ENCODE peak calls at places on chromosomes 12 and 14, in eight cellular contexts. One of them, this sample, is unnamed.

GRCh38 chr12:125220404-125221273 is 155.4 kb downstream of the AACS start:
- DNase-seq in ACHN: no peak
- DNase-seq in H54: no peak
- DNase-seq in A549: no peak
- DNase-seq in nucleus accumbens: peak
- DNase-seq in NCI-H1105: peak
- DNase-seq in H9: no peak
- DNase-seq in heart left ventricle: no peak
- DNase-seq in this sample: no peak

GRCh38 chr12:114799574-114800487 is 115.9 kb upstream of the TBX3 start:
- DNase-seq in ACHN: no peak
- DNase-seq in H54: peak
- DNase-seq in A549: no peak
- DNase-seq in nucleus accumbens: no peak
- DNase-seq in NCI-H1105: no peak
- DNase-seq in H9: peak
- DNase-seq in heart left ventricle: peak
- DNase-seq in this sample: no peak

GRCh38 chr14:99821519-99822165 is 28.4 kb downstream of the EML1 start:
- DNase-seq in ACHN: peak
- DNase-seq in H54: peak
- DNase-seq in A549: no peak
- DNase-seq in nucleus accumbens: no peak
- DNase-seq in NCI-H1105: no peak
- DNase-seq in H9: peak
- DNase-seq in heart left ventricle: no peak
- DNase-seq in this sample: peak

GRCh38 chr12:67797316-67797741 is 148.8 kb downstream of the DYRK2 start:
- DNase-seq in ACHN: no peak
- DNase-seq in H54: no peak
- DNase-seq in A549: no peak
- DNase-seq in nucleus accumbens: no peak
- DNase-seq in NCI-H1105: no peak
- DNase-seq in H9: no peak
- DNase-seq in heart left ventricle: peak
- DNase-seq in this sample: no peak

GRCh38 chr12:5789469-5789968 is 155.5 kb downstream of the ANO2 start:
- DNase-seq in ACHN: no peak
- DNase-seq in H54: no peak
- DNase-seq in A549: no peak
- DNase-seq in nucleus accumbens: no peak
- DNase-seq in NCI-H1105: no peak
- DNase-seq in H9: no peak
- DNase-seq in heart left ventricle: no peak
- DNase-seq in this sample: no peak

GRCh38 chr12:7933255-7933726 is 2.7 kb downstream of the SLC2A3 start:
- DNase-seq in ACHN: peak
- DNase-seq in H54: peak
- DNase-seq in A549: peak
- DNase-seq in nucleus accumbens: peak
- DNase-seq in NCI-H1105: peak
- DNase-seq in H9: peak
- DNase-seq in heart left ventricle: peak
- DNase-seq in this sample: peak

GRCh38 chr12:46556820-46557524 is 184.4 kb upstream of the SLC38A2 start:
- DNase-seq in ACHN: peak
- DNase-seq in H54: no peak
- DNase-seq in A549: peak
- DNase-seq in nucleus accumbens: no peak
- DNase-seq in NCI-H1105: no peak
- DNase-seq in H9: no peak
- DNase-seq in heart left ventricle: no peak
- DNase-seq in this sample: no peak

GRCh38 chr12:109947511-109947910 is 47.4 kb downstream of the TCHP start:
- DNase-seq in ACHN: no peak
- DNase-seq in H54: no peak
- DNase-seq in A549: no peak
- DNase-seq in nucleus accumbens: no peak
- DNase-seq in NCI-H1105: no peak
- DNase-seq in H9: no peak
- DNase-seq in heart left ventricle: no peak
- DNase-seq in this sample: no peak

GRCh38 chr12:64900540-64900939 is 76.1 kb downstream of the TBC1D30 start:
- DNase-seq in ACHN: no peak
- DNase-seq in H54: no peak
- DNase-seq in A549: no peak
- DNase-seq in nucleus accumbens: no peak
- DNase-seq in NCI-H1105: no peak
- DNase-seq in H9: no peak
- DNase-seq in heart left ventricle: no peak
- DNase-seq in this sample: no peak

GRCh38 chr14:59918824-59919581 is 941 bp upstream of the LRRC9 start:
- DNase-seq in ACHN: peak
- DNase-seq in H54: peak
- DNase-seq in A549: peak
- DNase-seq in nucleus accumbens: peak
- DNase-seq in NCI-H1105: peak
- DNase-seq in H9: no peak
- DNase-seq in heart left ventricle: peak
- DNase-seq in this sample: no peak

GRCh38 chr14:61202124-61202523 is 79.0 kb downstream of the TMEM30B start:
- DNase-seq in ACHN: no peak
- DNase-seq in H54: no peak
- DNase-seq in A549: no peak
- DNase-seq in nucleus accumbens: no peak
- DNase-seq in NCI-H1105: no peak
- DNase-seq in H9: no peak
- DNase-seq in heart left ventricle: no peak
- DNase-seq in this sample: no peak

GRCh38 chr12:15152456-15152855 is 68.8 kb downstream of the RERG start:
- DNase-seq in ACHN: peak
- DNase-seq in H54: no peak
- DNase-seq in A549: no peak
- DNase-seq in nucleus accumbens: no peak
- DNase-seq in NCI-H1105: no peak
- DNase-seq in H9: no peak
- DNase-seq in heart left ventricle: no peak
- DNase-seq in this sample: peak

GRCh38 chr12:102539651-102540553 is 59.5 kb upstream of the IGF1 start:
- DNase-seq in ACHN: peak
- DNase-seq in H54: peak
- DNase-seq in A549: peak
- DNase-seq in nucleus accumbens: no peak
- DNase-seq in NCI-H1105: no peak
- DNase-seq in H9: no peak
- DNase-seq in heart left ventricle: no peak
- DNase-seq in this sample: no peak

GRCh38 chr12:12835378-12836145 is 22.4 kb downstream of the DDX47 start:
- DNase-seq in ACHN: peak
- DNase-seq in H54: peak
- DNase-seq in A549: peak
- DNase-seq in nucleus accumbens: no peak
- DNase-seq in NCI-H1105: no peak
- DNase-seq in H9: no peak
- DNase-seq in heart left ventricle: no peak
- DNase-seq in this sample: no peak

GRCh38 chr14:59262717-59263469 is 74.4 kb downstream of the DAAM1 start:
- DNase-seq in ACHN: no peak
- DNase-seq in H54: no peak
- DNase-seq in A549: no peak
- DNase-seq in nucleus accumbens: no peak
- DNase-seq in NCI-H1105: no peak
- DNase-seq in H9: no peak
- DNase-seq in heart left ventricle: no peak
- DNase-seq in this sample: no peak

GRCh38 chr12:31491819-31492598 is 98.9 kb downstream of the DENND5B start:
- DNase-seq in ACHN: peak
- DNase-seq in H54: peak
- DNase-seq in A549: peak
- DNase-seq in nucleus accumbens: no peak
- DNase-seq in NCI-H1105: no peak
- DNase-seq in H9: no peak
- DNase-seq in heart left ventricle: no peak
- DNase-seq in this sample: peak

GRCh38 chr12:113796852-113797534 is 169.1 kb downstream of the RBM19 start:
- DNase-seq in ACHN: no peak
- DNase-seq in H54: no peak
- DNase-seq in A549: no peak
- DNase-seq in nucleus accumbens: no peak
- DNase-seq in NCI-H1105: no peak
- DNase-seq in H9: no peak
- DNase-seq in heart left ventricle: no peak
- DNase-seq in this sample: no peak

GRCh38 chr14:101186544-101186943 is 283.0 kb upstream of the RTL1 start:
- DNase-seq in ACHN: no peak
- DNase-seq in H54: no peak
- DNase-seq in A549: no peak
- DNase-seq in nucleus accumbens: no peak
- DNase-seq in NCI-H1105: no peak
- DNase-seq in H9: no peak
- DNase-seq in heart left ventricle: no peak
- DNase-seq in this sample: peak

GRCh38 chr14:106024983-106025604 is 498.7 kb downstream of the TMEM121 start:
- DNase-seq in ACHN: no peak
- DNase-seq in H54: no peak
- DNase-seq in A549: no peak
- DNase-seq in nucleus accumbens: no peak
- DNase-seq in NCI-H1105: no peak
- DNase-seq in H9: no peak
- DNase-seq in heart left ventricle: no peak
- DNase-seq in this sample: no peak

GRCh38 chr14:61661471-61661988 is 33.8 kb upstream of the HIF1A start:
- DNase-seq in ACHN: no peak
- DNase-seq in H54: no peak
- DNase-seq in A549: no peak
- DNase-seq in nucleus accumbens: no peak
- DNase-seq in NCI-H1105: no peak
- DNase-seq in H9: no peak
- DNase-seq in heart left ventricle: no peak
- DNase-seq in this sample: no peak

GRCh38 chr14:105952826-105953225 is 426.4 kb downstream of the TMEM121 start:
- DNase-seq in ACHN: no peak
- DNase-seq in H54: no peak
- DNase-seq in A549: no peak
- DNase-seq in nucleus accumbens: no peak
- DNase-seq in NCI-H1105: no peak
- DNase-seq in H9: no peak
- DNase-seq in heart left ventricle: no peak
- DNase-seq in this sample: no peak

GRCh38 chr14:104979758-104980591 is 1.8 kb upstream of the AHNAK2 start:
- DNase-seq in ACHN: peak
- DNase-seq in H54: peak
- DNase-seq in A549: no peak
- DNase-seq in nucleus accumbens: no peak
- DNase-seq in NCI-H1105: no peak
- DNase-seq in H9: peak
- DNase-seq in heart left ventricle: peak
- DNase-seq in this sample: peak

GRCh38 chr12:123253606-123254459 is 17.8 kb downstream of the CDK2AP1 start:
- DNase-seq in ACHN: no peak
- DNase-seq in H54: no peak
- DNase-seq in A549: no peak
- DNase-seq in nucleus accumbens: peak
- DNase-seq in NCI-H1105: no peak
- DNase-seq in H9: no peak
- DNase-seq in heart left ventricle: peak
- DNase-seq in this sample: no peak

GRCh38 chr14:59118171-59118570 is 70.3 kb upstream of the DAAM1 start:
- DNase-seq in ACHN: no peak
- DNase-seq in H54: no peak
- DNase-seq in A549: no peak
- DNase-seq in nucleus accumbens: no peak
- DNase-seq in NCI-H1105: no peak
- DNase-seq in H9: no peak
- DNase-seq in heart left ventricle: no peak
- DNase-seq in this sample: no peak

GRCh38 chr12:80041691-80042090 is 57.6 kb upstream of the OTOGL start:
- DNase-seq in ACHN: no peak
- DNase-seq in H54: no peak
- DNase-seq in A549: no peak
- DNase-seq in nucleus accumbens: no peak
- DNase-seq in NCI-H1105: no peak
- DNase-seq in H9: no peak
- DNase-seq in heart left ventricle: no peak
- DNase-seq in this sample: no peak

GRCh38 chr12:24948452-24948815 is 467 bp downstream of the BCAT1 start:
- DNase-seq in ACHN: peak
- DNase-seq in H54: peak
- DNase-seq in A549: peak
- DNase-seq in nucleus accumbens: no peak
- DNase-seq in NCI-H1105: no peak
- DNase-seq in H9: peak
- DNase-seq in heart left ventricle: no peak
- DNase-seq in this sample: peak

GRCh38 chr14:97149775-97150174 is 352.6 kb downstream of the VRK1 start:
- DNase-seq in ACHN: no peak
- DNase-seq in H54: no peak
- DNase-seq in A549: no peak
- DNase-seq in nucleus accumbens: no peak
- DNase-seq in NCI-H1105: no peak
- DNase-seq in H9: no peak
- DNase-seq in heart left ventricle: no peak
- DNase-seq in this sample: no peak

GRCh38 chr12:21823581-21823980 is 49.1 kb upstream of the KCNJ8 start:
- DNase-seq in ACHN: peak
- DNase-seq in H54: no peak
- DNase-seq in A549: no peak
- DNase-seq in nucleus accumbens: peak
- DNase-seq in NCI-H1105: no peak
- DNase-seq in H9: no peak
- DNase-seq in heart left ventricle: peak
- DNase-seq in this sample: no peak

GRCh38 chr14:76531821-76532318 is 155.9 kb downstream of the ESRRB start:
- DNase-seq in ACHN: no peak
- DNase-seq in H54: no peak
- DNase-seq in A549: no peak
- DNase-seq in nucleus accumbens: no peak
- DNase-seq in NCI-H1105: peak
- DNase-seq in H9: no peak
- DNase-seq in heart left ventricle: no peak
- DNase-seq in this sample: no peak